ENCODE peak calls at places on chromosomes 7 and 10, in eight cellular contexts. Z is uterus, E is right lobe of liver, O is spleen, G is heart left ventricle, H is esophagus squamous epithelium, D is body of pancreas, B is stomach. M is an unnamed sample.

GRCh38 chr7:5629941-5630340 is 151.5 kb downstream of the RNF216 start:
- DNase-seq in G (peak; percentile 36), B (no peak), Z (no peak), E (no peak), O (peak; percentile 58), D (no peak), H (no peak), M (peak; percentile 27)

GRCh38 chr10:133170092-133170491 is 10.1 kb downstream of the KNDC1 start:
- DNase-seq in E (peak; percentile 33), D (no peak), G (no peak), B (peak; percentile 16), Z (no peak), H (no peak), O (no peak), M (no peak)

GRCh38 chr10:4503076-4503475 is 322.9 kb upstream of the AKR1E2 start:
- DNase-seq in B (no peak), E (no peak), H (no peak), O (no peak), Z (no peak), G (no peak), D (no peak), M (no peak)

GRCh38 chr10:43983856-43984271 is 335.2 kb upstream of the ZNF32 start:
- DNase-seq in Z (no peak), E (no peak), O (no peak), H (no peak), B (no peak), G (no peak), D (no peak), M (no peak)

GRCh38 chr7:128410092-128410665 is 397 bp upstream of the IMPDH1 start:
- DNase-seq in D (peak; percentile 52), O (peak; percentile 92), E (no peak), Z (no peak), B (peak; percentile 57), G (no peak), H (peak; percentile 19), M (peak; percentile 66)

GRCh38 chr10:29688230-29688634 is 53.5 kb upstream of the SVIL start:
- DNase-seq in B (no peak), E (no peak), G (no peak), D (no peak), Z (no peak), O (no peak), H (no peak), M (peak; percentile 41)

GRCh38 chr7:30717181-30717580 is 34.8 kb upstream of the INMT start:
- DNase-seq in Z (no peak), B (no peak), E (no peak), G (no peak), D (no peak), H (no peak), O (no peak), M (no peak)

GRCh38 chr10:67697646-67698245 is 1.8 kb upstream of the CTNNA3 start:
- DNase-seq in H (no peak), E (no peak), G (no peak), Z (no peak), B (no peak), O (no peak), D (peak; percentile 32), M (peak; percentile 31)

GRCh38 chr10:101351017-101351416 is 2.9 kb upstream of the BTRC start:
- DNase-seq in O (no peak), G (no peak), Z (no peak), H (no peak), D (no peak), B (no peak), E (no peak), M (no peak)

GRCh38 chr7:100545636-100546128 is 6.7 kb downstream of the AGFG2 start:
- DNase-seq in G (peak; percentile 41), O (no peak), B (no peak), Z (peak; percentile 73), H (no peak), D (peak; percentile 84), E (peak; percentile 60), M (peak; percentile 72)

GRCh38 chr7:95509199-95509598 is 23.5 kb downstream of the ASB4 start:
- DNase-seq in G (no peak), Z (no peak), D (peak; percentile 42), E (no peak), H (no peak), B (no peak), O (no peak), M (no peak)

GRCh38 chr7:45921699-45922519 is 837 bp upstream of the IGFBP3 start:
- DNase-seq in D (peak; percentile 44), B (no peak), O (no peak), G (peak; percentile 64), E (no peak), Z (peak; percentile 81), H (no peak), M (peak; percentile 68)

GRCh38 chr10:91803386-91804125 is 5.3 kb downstream of the TNKS2 start:
- DNase-seq in D (no peak), Z (no peak), B (no peak), E (no peak), O (no peak), G (no peak), H (no peak), M (no peak)

GRCh38 chr10:10818082-10818481 is 199.6 kb upstream of the CELF2 start:
- DNase-seq in Z (peak; percentile 45), D (peak; percentile 31), E (no peak), H (no peak), O (no peak), G (peak; percentile 58), B (no peak), M (no peak)

GRCh38 chr10:70478191-70479160 is at the start of gene PALD1:
- DNase-seq in O (peak; percentile 89), E (peak; percentile 66), G (peak; percentile 87), D (peak; percentile 68), Z (peak; percentile 69), H (no peak), B (peak; percentile 44), M (peak; percentile 50)

GRCh38 chr7:76231583-76231982 is 29.9 kb downstream of the SRRM3 start:
- DNase-seq in E (no peak), Z (no peak), B (no peak), G (no peak), D (no peak), O (no peak), H (no peak), M (no peak)

GRCh38 chr10:97771913-97772823 is at the start of gene SFRP5:
- DNase-seq in E (no peak), H (no peak), B (no peak), O (no peak), D (peak; percentile 64), G (peak; percentile 56), Z (no peak), M (no peak)

GRCh38 chr10:27099916-27100799 is at the start of gene ANKRD26:
- DNase-seq in E (peak; percentile 97), B (peak; percentile 99), H (peak; percentile 79), Z (peak; percentile 97), D (peak; percentile 99), O (peak; percentile 99), G (peak; percentile 99), M (peak; percentile 99)
- TF ChIP-seq POLR2A in E (peak; percentile 78), B (peak; percentile 35), H (peak; percentile 59), Z (peak; percentile 82), D (peak; percentile 85), O (no peak), G (peak; percentile 87), M (peak; percentile 86)

GRCh38 chr10:6068006-6068405 is 5.8 kb upstream of the IL2RA start:
- DNase-seq in E (no peak), H (no peak), Z (no peak), D (no peak), B (no peak), G (no peak), O (no peak), M (no peak)
- H3K4me3 ChIP-seq in E (no peak overlapping the region), H (no peak overlapping the region), Z (no peak overlapping the region), D (no peak overlapping the region), B (no peak overlapping the region), G (no peak overlapping the region), O (no peak overlapping the region), M (no peak overlapping the region)

DNA sequence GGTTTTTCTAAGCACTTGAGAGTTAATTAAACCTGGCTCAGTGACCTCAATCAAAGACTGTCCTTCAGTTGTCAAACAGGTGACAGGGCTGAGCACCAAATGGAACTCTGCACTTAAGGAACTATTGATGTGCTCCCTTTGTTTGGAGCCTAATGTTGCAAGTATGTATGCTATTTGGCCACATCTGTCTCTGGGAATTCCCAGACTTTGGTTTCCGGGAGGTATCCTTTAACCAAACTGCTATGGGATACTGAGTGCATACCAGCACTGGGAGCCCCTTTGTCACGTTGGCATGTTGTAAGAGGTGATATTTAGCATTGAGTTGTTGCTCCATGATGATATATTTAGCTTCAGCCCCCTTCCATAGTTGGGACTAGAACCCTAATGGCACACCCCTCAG is 25.2 kb downstream of the ASZ1 start:
- DNase-seq in B (no peak), G (no peak), E (no peak), Z (no peak), H (no peak), O (no peak), D (peak; percentile 8), M (no peak)
- TF ChIP-seq POLR2A in B (no peak), G (no peak), E (no peak), Z (no peak), H (no peak), O (no peak), D (no peak), M (no peak)

GRCh38 chr10:79904671-79905321 is 44.1 kb downstream of the SFTPD start:
- DNase-seq in E (peak; percentile 75), H (no peak), O (peak; percentile 87), G (peak; percentile 86), B (peak; percentile 71), D (peak; percentile 77), Z (peak; percentile 59), M (peak; percentile 61)

GRCh38 chr10:79910836-79911235 is 38.1 kb downstream of the SFTPD start:
- DNase-seq in G (no peak), H (no peak), B (no peak), O (no peak), D (no peak), Z (no peak), E (no peak), M (no peak)

GRCh38 chr10:79910344-79910743 is 38.6 kb downstream of the SFTPD start:
- DNase-seq in D (peak; percentile 37), H (no peak), B (no peak), G (no peak), Z (no peak), E (no peak), O (no peak), M (no peak)

DNA sequence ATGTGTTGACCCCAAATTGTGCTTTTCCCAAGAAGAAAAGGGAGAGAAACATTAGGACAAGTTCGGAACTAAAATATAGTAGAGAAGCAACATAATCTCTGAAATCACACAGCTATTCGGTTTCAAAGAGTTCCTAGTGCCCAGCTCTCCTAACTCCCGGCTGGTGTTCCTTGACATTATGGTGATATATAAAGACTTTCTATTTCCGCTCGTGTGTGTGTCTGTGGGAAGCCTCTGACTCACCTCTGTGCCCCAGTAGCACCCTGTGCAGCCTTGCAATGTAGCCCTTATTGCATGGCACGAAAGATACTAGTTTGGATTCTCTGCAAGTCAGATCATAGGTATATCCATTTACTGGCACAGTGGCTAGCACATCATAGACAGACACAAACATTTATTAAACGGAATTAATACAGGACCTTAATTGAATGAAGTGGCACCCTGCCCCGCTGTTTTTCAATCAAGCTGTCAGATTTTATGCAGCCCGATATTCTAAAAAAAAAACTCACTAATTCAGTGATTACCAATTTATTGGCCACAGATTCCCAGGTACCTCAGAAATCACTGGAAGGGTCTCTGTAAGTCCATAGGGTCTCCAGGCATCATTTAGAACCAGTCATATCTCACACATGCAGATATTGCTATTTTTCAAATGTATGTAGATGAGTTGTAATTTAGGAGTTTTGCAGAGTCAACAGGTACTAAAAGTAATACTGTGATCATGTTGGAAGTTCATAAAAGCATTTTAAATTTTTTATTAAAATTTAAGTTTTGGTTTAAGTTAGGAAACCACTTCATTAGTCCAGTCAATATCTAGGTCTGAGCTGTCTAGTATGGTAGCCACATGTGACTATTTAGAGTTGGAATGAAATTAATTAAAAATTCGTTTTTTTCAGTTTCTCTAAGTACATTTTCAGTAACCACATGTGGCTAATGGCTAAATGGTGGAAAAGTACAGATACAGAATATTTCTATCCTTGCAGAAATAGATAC is 43.3 kb downstream of the SFTPD start:
- DNase-seq in D (peak; percentile 33), B (no peak), H (no peak), Z (no peak), O (no peak), G (no peak), E (no peak), M (no peak)
- H3K4me3 ChIP-seq in D (peak overlapping the region; percentile 78), B (peak overlapping the region; percentile 72), H (peak overlapping the region; percentile 69), Z (peak overlapping the region; percentile 68), O (peak overlapping the region; percentile 45), G (peak overlapping the region; percentile 83), E (peak overlapping the region; percentile 74), M (peak overlapping the region; percentile 64)